ENCODE peak calls at places on chromosome 16, in five cellular contexts. G is HFFc6; V is stimulated activated CD8-positive, alpha-beta memory T cell treated with anti-CD3 and anti-CD28 coated beads, Interleukin-7, amount 100 ng/mL, for 1 hour; S is effector memory CD4-positive, alpha-beta T cell; B is thoracic aorta. Z is an unnamed sample.

GRCh38 chr16:3149630-3150345 is 15.0 kb downstream of the ZNF213 start:
- DNase-seq in G (no peak), V (no peak), S (peak; percentile 20), B (no peak), Z (peak; percentile 42)

GRCh38 chr16:57637424-57637823 is 9.0 kb downstream of the ADGRG1 start:
- DNase-seq in V (no peak), S (no peak), G (no peak), B (no peak), Z (no peak)

GRCh38 chr16:7722761-7723160 is 390.1 kb downstream of the RBFOX1 start:
- DNase-seq in B (no peak), V (no peak), G (no peak), S (no peak), Z (no peak)

GRCh38 chr16:58399718-58400633 is 7.7 kb downstream of the GINS3 start:
- DNase-seq in V (no peak), G (peak; percentile 39), B (no peak), S (no peak), Z (no peak)

GRCh38 chr16:85389679-85390470 is 223.2 kb upstream of the GSE1 start:
- DNase-seq in G (no peak), S (no peak), B (no peak), V (no peak), Z (no peak)

GRCh38 chr16:17937003-17937402 is 399.5 kb downstream of the NPIPA8 start:
- DNase-seq in B (no peak), V (no peak), S (no peak), G (no peak), Z (no peak)

GRCh38 chr16:8720967-8721692 is 46.7 kb downstream of the ABAT start:
- DNase-seq in B (no peak), S (no peak), V (no peak), G (no peak), Z (no peak)

GRCh38 chr16:84517366-84517765 is 12.9 kb upstream of the MEAK7 start:
- DNase-seq in S (no peak), B (no peak), G (no peak), V (no peak), Z (no peak)

GRCh38 chr16:3879258-3879886 is 1.1 kb downstream of the CREBBP start:
- DNase-seq in V (no peak), G (no peak), S (no peak), B (no peak), Z (peak; percentile 4)

GRCh38 chr16:81537721-81538561 is 93.3 kb downstream of the CMIP start:
- DNase-seq in B (no peak), S (no peak), G (no peak), V (no peak), Z (no peak)

GRCh38 chr16:9429946-9430345 is 338.5 kb downstream of the HAPSTR1 start:
- DNase-seq in G (no peak), V (no peak), B (no peak), S (no peak), Z (no peak)

GRCh38 chr16:3171181-3171854 is 16.7 kb upstream of the OR1F1 start:
- DNase-seq in G (no peak), B (no peak), S (peak; percentile 55), V (no peak), Z (peak; percentile 46)

GRCh38 chr16:82152641-82153094 is 17.4 kb downstream of the MPHOSPH6 start:
- DNase-seq in V (no peak), G (peak; percentile 8), B (no peak), S (no peak), Z (no peak)

GRCh38 chr16:67967956-67968439 is 439 bp downstream of the SLC12A4 start:
- DNase-seq in V (no peak), B (no peak), S (no peak), G (no peak), Z (peak; percentile 28)

GRCh38 chr16:86150646-86151371 is 251.8 kb downstream of the IRF8 start:
- DNase-seq in B (no peak), V (no peak), S (no peak), G (no peak), Z (no peak)

GRCh38 chr16:15509593-15510520 is 75.5 kb downstream of the BMERB1 start:
- DNase-seq in V (no peak), S (no peak), B (no peak), G (peak; percentile 51), Z (no peak)

GRCh38 chr16:4261557-4262172 is 11.2 kb downstream of the TFAP4 start:
- DNase-seq in G (no peak), B (no peak), S (no peak), V (no peak), Z (peak; percentile 13)

GRCh38 chr16:53968454-53968853 is 264.5 kb downstream of the FTO start:
- DNase-seq in G (peak; percentile 1), V (no peak), B (no peak), S (no peak), Z (no peak)

GRCh38 chr16:14007460-14007859 is 63.7 kb upstream of the MRTFB start:
- DNase-seq in B (no peak), G (peak; percentile 59), S (no peak), V (no peak), Z (no peak)

GRCh38 chr16:55842369-55843104 is 9.6 kb upstream of the CES1 start:
- DNase-seq in V (no peak), B (no peak), S (no peak), G (peak; percentile 24), Z (peak; percentile 1)

GRCh38 chr16:85490971-85491771 is 122.0 kb upstream of the GSE1 start:
- DNase-seq in G (no peak), V (no peak), B (no peak), S (no peak), Z (peak; percentile 26)

GRCh38 chr16:56477096-56477878 is 25.9 kb downstream of the OGFOD1 start:
- DNase-seq in B (peak; percentile 8), G (peak; percentile 81), S (no peak), V (no peak), Z (no peak)

GRCh38 chr16:81181013-81181720 is 57.3 kb upstream of the BCO1 start:
- DNase-seq in S (no peak), V (no peak), G (peak; percentile 98), B (peak; percentile 78), Z (no peak)

GRCh38 chr16:30185141-30185682 is 1.8 kb downstream of the CORO1A start:
- DNase-seq in B (no peak), V (no peak), S (peak; percentile 5), G (no peak), Z (peak; percentile 9)

GRCh38 chr16:57893217-57893558 is 77.7 kb downstream of the CNGB1 start:
- DNase-seq in B (no peak), V (no peak), G (no peak), S (no peak), Z (no peak)

GRCh38 chr16:79429276-79430128 is 171.0 kb downstream of the MAF start:
- DNase-seq in G (no peak), V (no peak), B (no peak), S (no peak), Z (no peak)

GRCh38 chr16:11699234-11699894 is 31.1 kb downstream of the SNN start:
- DNase-seq in V (no peak), S (no peak), B (no peak), G (no peak), Z (no peak)

GRCh38 chr16:22075043-22075757 is 17.1 kb upstream of the VWA3A start:
- DNase-seq in V (no peak), S (no peak), G (peak; percentile 39), B (no peak), Z (no peak)

GRCh38 chr16:14672403-14672971 is 21.6 kb downstream of the PLA2G10 start:
- DNase-seq in V (no peak), G (no peak), B (no peak), S (no peak), Z (no peak)

GRCh38 chr16:89246383-89246902 is 28.9 kb downstream of the ZNF778 start:
- DNase-seq in G (no peak), S (no peak), V (no peak), B (no peak), Z (no peak)

Z was measured in T-helper 9 cell.